ENCODE peak calls at places on chromosomes 13 and 19, in nine cellular contexts. D is body of pancreas, R is ovary, C is AG09309, K is cardiac muscle cell, L is astrocyte of the cerebellum, B is epithelial cell of esophagus, H is progenitor cell of endocrine pancreas, O is left ventricle myocardium inferior. T is an unnamed sample.

GRCh38 chr13:37074703-37075102 is 15.2 kb upstream of the SUPT20H start:
- DNase-seq in L (no peak), K (peak; percentile 65), O (no peak), R (no peak), B (peak; percentile 41), H (no peak), C (no peak), D (no peak), T (no peak)

GRCh38 chr19:46373573-46374359 is 26.9 kb downstream of the PPP5C start:
- DNase-seq in D (peak; percentile 91), K (no peak), H (peak; percentile 37), O (peak; percentile 85), L (no peak), B (peak; percentile 99), R (peak; percentile 55), C (no peak), T (no peak)

GRCh38 chr13:27542220-27542619 is 78.1 kb downstream of the LNX2 start:
- DNase-seq in D (no peak), K (no peak), O (no peak), H (no peak), B (no peak), C (no peak), L (no peak), R (no peak), T (no peak)

GRCh38 chr13:72539925-72540324 is 187.5 kb downstream of the MZT1 start:
- DNase-seq in C (no peak), K (no peak), B (no peak), L (no peak), R (no peak), O (no peak), H (no peak), D (no peak), T (no peak)

GRCh38 chr19:18999896-19000620 is 33.3 kb downstream of the SUGP2 start:
- DNase-seq in D (no peak), K (peak; percentile 14), L (no peak), C (no peak), B (peak; percentile 30), R (no peak), O (no peak), H (no peak), T (no peak)

GRCh38 chr13:113209880-113210421 is 538 bp downstream of the CUL4A start:
- DNase-seq in H (peak; percentile 58), K (peak; percentile 59), B (peak; percentile 80), O (peak; percentile 42), L (no peak), R (peak; percentile 64), D (peak; percentile 64), C (no peak), T (peak; percentile 80)

GRCh38 chr13:33722216-33722900 is 95.6 kb upstream of the RFC3 start:
- DNase-seq in L (no peak), R (no peak), O (no peak), B (no peak), K (peak; percentile 20), H (no peak), C (no peak), D (no peak), T (no peak)

GRCh38 chr13:19089315-19089714 is 92.3 kb downstream of the TUBA3C start:
- DNase-seq in B (no peak), O (no peak), C (no peak), R (no peak), K (no peak), L (no peak), D (no peak), H (no peak), T (no peak)

GRCh38 chr13:97758317-97758716 is 195.2 kb upstream of the IPO5 start:
- DNase-seq in C (no peak), R (no peak), D (no peak), H (no peak), B (no peak), O (peak; percentile 18), K (peak; percentile 92), L (no peak), T (no peak)

GRCh38 chr19:11580665-11581418 is 3.4 kb upstream of the ACP5 start:
- DNase-seq in H (no peak), K (peak; percentile 21), D (no peak), O (no peak), B (peak; percentile 59), L (no peak), C (no peak), R (no peak), T (no peak)

GRCh38 chr13:67844544-67844943 is 614.4 kb upstream of the PCDH9 start:
- DNase-seq in O (no peak), B (peak; percentile 6), D (no peak), K (no peak), L (no peak), R (no peak), C (no peak), H (no peak), T (no peak)

DNA sequence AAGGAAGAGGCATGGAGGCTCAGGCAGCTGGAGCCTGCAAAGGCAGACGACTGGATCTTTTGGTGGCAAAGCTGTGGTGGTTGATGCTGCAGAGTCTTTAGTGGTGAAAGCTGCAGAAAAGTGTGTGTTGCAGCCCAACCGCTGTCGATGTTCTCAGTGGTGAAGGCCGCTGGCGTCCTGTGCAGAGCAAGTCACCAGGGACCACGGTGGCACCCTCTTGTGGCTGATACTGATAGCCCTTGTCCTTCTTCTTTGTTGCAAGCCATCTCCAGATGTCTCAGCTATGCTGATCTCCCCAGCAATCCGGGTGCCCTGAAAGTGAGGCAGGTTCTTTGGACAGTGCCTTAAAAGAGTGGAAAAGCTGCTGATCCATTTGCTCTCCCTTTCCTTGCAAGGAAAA is 610.9 kb upstream of the PCDH9 start:
- DNase-seq in D (no peak), L (no peak), K (no peak), B (no peak), H (no peak), R (no peak), C (no peak), O (no peak), T (no peak)
- TF ChIP-seq CTCF in D (no peak), L (no peak), K (no peak), B (no peak), H (no peak), R (no peak), C (no peak), O (no peak), T (no peak)

DNA sequence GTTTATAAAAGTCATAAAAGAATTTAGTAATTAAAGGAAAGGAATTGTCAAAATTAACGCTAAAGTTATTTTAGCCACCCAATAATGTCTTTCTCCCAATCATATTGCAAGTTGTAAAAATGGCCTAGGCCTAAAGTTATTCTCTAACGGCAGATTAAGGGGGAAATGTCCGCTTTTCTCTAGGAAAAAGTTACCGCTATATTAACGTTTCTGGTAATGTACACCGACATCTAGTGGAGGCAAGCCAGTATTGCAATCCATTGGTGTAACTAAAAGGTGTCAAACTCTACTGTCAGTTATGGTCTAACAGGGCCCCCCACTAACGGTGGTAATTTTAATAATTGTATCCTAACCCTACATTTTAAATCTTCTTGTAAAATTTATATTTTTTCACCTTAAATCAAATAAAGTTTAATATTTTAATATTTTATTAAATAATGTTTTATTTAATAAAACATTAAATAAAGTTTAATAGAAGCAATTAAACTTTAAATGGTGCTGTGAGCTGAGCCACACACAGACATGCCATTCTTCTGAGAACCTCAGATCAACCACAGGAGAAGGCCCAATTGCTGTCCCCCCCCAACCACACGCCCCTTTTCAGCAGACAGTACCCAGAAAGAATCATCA is 35.9 kb upstream of the ZSCAN5A start:
- DNase-seq in D (peak; percentile 53), O (no peak), B (peak; percentile 51), L (peak; percentile 11), H (peak; percentile 18), K (peak; percentile 65), C (peak; percentile 8), R (no peak), T (peak; percentile 45)
- TF ChIP-seq CTCF in D (peak; percentile 76), O (peak; percentile 92), B (peak; percentile 88), L (peak; percentile 83), H (peak; percentile 72), K (peak; percentile 90), C (peak; percentile 84), R (peak; percentile 78), T (peak; percentile 59)

GRCh38 chr13:80679423-80679822 is 338.5 kb upstream of the SPRY2 start:
- DNase-seq in O (no peak), C (no peak), H (no peak), K (no peak), D (no peak), R (no peak), B (no peak), L (no peak), T (no peak)
- TF ChIP-seq CTCF in O (no peak), C (no peak), H (no peak), K (no peak), D (no peak), R (no peak), B (no peak), L (no peak), T (no peak)

DNA sequence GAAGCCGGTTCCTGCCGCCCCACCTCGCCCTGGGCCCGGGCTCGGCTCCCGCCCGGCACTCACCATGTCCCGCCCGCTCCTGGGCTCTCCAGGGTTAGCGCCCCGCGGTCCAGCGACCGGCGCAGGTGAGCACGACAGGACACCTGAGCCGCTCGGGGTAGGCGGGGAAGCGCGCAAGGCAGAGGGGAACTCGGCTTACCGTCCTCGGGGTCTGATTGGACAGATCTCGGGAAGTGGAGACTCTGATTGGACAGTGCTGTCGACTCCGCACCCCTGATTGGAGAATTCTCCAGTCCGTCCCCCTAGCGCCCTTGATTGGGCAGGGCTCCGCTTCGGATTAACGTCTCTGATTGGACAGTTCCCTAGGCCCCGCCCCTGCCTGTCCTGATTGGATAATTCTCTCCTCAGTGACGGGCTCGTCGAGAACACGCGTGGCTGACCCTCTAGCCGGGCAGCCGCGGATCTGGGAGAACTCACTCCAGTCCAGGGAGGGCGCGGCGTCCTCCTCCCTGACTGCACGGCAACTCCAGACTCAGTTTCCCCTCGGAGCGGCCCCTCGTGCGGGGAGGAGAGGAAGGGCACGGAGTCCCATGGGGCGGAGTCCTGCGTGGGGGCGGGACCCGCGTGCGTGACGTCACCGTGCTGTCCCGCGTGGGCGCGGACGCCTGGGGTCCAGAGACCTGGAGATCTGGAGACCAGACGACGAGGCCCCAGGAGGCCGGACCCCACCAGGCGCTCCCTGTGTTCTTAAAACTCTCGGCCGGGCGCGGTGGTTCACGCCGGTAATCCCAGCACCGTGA is at the start of gene ZNF77:
- DNase-seq in H (peak; percentile 92), D (peak; percentile 99), B (peak; percentile 100), L (peak; percentile 99), R (peak; percentile 99), O (peak; percentile 99), K (peak; percentile 99), C (peak; percentile 98), T (peak; percentile 100)
- TF ChIP-seq CTCF in H (no peak), D (peak; percentile 27), B (no peak), L (no peak), R (peak; percentile 56), O (peak; percentile 25), K (no peak), C (no peak), T (no peak)

DNA sequence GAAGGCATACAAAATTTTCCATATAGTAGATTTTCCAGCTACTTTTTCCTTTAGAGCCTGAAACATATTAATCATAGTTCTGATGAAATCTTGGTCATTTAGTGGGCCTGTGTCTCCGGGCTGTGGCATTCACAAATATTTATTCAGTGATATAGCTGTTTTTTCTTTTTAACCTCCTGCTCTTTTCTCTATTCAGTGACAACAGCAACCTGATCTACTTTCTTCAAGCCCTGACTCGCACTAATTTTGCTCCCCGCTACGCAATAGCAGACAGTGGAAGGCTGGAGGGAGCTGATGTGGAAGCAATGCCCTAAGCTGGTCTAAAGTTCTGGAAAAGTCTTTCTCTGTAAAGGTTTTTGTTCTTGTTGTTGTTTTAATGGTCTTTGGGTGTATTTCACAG is 289.7 kb downstream of the SLITRK6 start:
- DNase-seq in B (peak; percentile 89), R (no peak), D (no peak), O (no peak), L (no peak), K (no peak), C (no peak), H (no peak), T (no peak)
- TF ChIP-seq CTCF in B (no peak), R (no peak), D (no peak), O (no peak), L (no peak), K (no peak), C (no peak), H (no peak), T (no peak)